ENCODE peak calls at places on chromosomes 13 and 19, in four cellular contexts. N is AG04450, Y is H9, H is Panc1. X is an unnamed sample.

GRCh38 chr19:29415507-29415906 is 110.3 kb upstream of the VSTM2B start:
- DNase-seq in N (no peak), Y (peak), H (no peak), X (no peak)

GRCh38 chr19:41175825-41176734 is 16.9 kb upstream of the CYP2S1 start:
- DNase-seq in N (peak), H (no peak), Y (peak), X (peak)

GRCh38 chr19:29667941-29668340 is 2.7 kb downstream of the PLEKHF1 start:
- DNase-seq in H (no peak), Y (no peak), N (no peak), X (no peak)

GRCh38 chr19:1819976-1820255 is 7.8 kb upstream of the ATP8B3 start:
- DNase-seq in Y (no peak), H (no peak), N (no peak), X (no peak)

GRCh38 chr13:26497991-26498423 is 59.5 kb upstream of the WASF3 start:
- DNase-seq in H (no peak), Y (no peak), N (no peak), X (no peak)

GRCh38 chr19:18636183-18636968 is 452 bp upstream of the KLHL26 start:
- DNase-seq in N (peak), H (peak), Y (peak), X (peak)

GRCh38 chr13:60627071-60627686 is 230.2 kb downstream of the TDRD3 start:
- DNase-seq in N (no peak), Y (peak), H (no peak), X (no peak)

GRCh38 chr13:21670883-21671792 is at the start of gene FGF9:
- DNase-seq in N (no peak), Y (peak), H (no peak), X (peak)

GRCh38 chr13:78659450-78660110 is 625 bp upstream of the OBI1 start:
- DNase-seq in H (no peak), Y (no peak), N (no peak), X (no peak)

GRCh38 chr19:33719366-33720154 is 77.1 kb upstream of the KCTD15 start:
- DNase-seq in Y (no peak), N (no peak), H (no peak), X (no peak)

GRCh38 chr19:2469102-2469914 is 6.6 kb upstream of the GADD45B start:
- DNase-seq in H (no peak), N (no peak), Y (peak), X (no peak)

GRCh38 chr19:23904406-23904805 is 10.3 kb upstream of the ZNF726 start:
- DNase-seq in H (no peak), N (no peak), Y (no peak), X (no peak)

GRCh38 chr13:71417205-71417604 is 449.8 kb downstream of the DACH1 start:
- DNase-seq in H (no peak), N (no peak), Y (no peak), X (no peak)

GRCh38 chr13:109899748-109900147 is 113.4 kb upstream of the IRS2 start:
- DNase-seq in N (no peak), H (no peak), Y (no peak), X (no peak)

GRCh38 chr19:45643024-45643926 is 4.1 kb upstream of the EML2 start:
- DNase-seq in H (peak), N (peak), Y (peak), X (peak)

GRCh38 chr19:18590273-18591272 is 2.0 kb downstream of the REX1BD start:
- DNase-seq in N (no peak), Y (peak), H (peak), X (peak)

GRCh38 chr13:73465629-73465974 is 406.8 kb downstream of the KLF5 start:
- DNase-seq in H (no peak), Y (no peak), N (no peak), X (no peak)

GRCh38 chr13:106100261-106100919 is 435.1 kb downstream of the EFNB2 start:
- DNase-seq in N (no peak), H (no peak), Y (peak), X (no peak)

GRCh38 chr19:10420444-10421239 is at the start of gene PDE4A:
- DNase-seq in H (no peak), Y (peak), N (no peak), X (no peak)

GRCh38 chr19:54229146-54229545 is 6.3 kb upstream of the LILRB3 start:
- DNase-seq in N (no peak), H (no peak), Y (no peak), X (no peak)

GRCh38 chr19:38037151-38037611 is 130.2 kb downstream of the SIPA1L3 start:
- DNase-seq in H (no peak), N (no peak), Y (no peak), X (no peak)

GRCh38 chr19:33129901-33130300 is 2.0 kb upstream of the WDR88 start:
- DNase-seq in H (no peak), N (no peak), Y (no peak), X (no peak)

GRCh38 chr13:106498158-106498557 is 37.3 kb downstream of the EFNB2 start:
- DNase-seq in N (no peak), H (no peak), Y (no peak), X (no peak)

GRCh38 chr19:56671613-56671994 is at the start of gene ZNF835:
- DNase-seq in Y (no peak), N (no peak), H (no peak), X (peak)

GRCh38 chr13:50085063-50085462 is 69.8 kb downstream of the KCNRG start:
- DNase-seq in N (no peak), Y (no peak), H (no peak), X (no peak)

GRCh38 chr13:32019612-32020233 is 11.9 kb upstream of the FRY start:
- DNase-seq in H (no peak), N (peak), Y (peak), X (no peak)

GRCh38 chr19:5484398-5485285 is 29.4 kb downstream of the ZNRF4 start:
- DNase-seq in Y (no peak), H (no peak), N (peak), X (no peak)

GRCh38 chr19:53772943-53773342 is 51.2 kb downstream of the NLRP12 start:
- DNase-seq in Y (peak), N (peak), H (peak), X (peak)

GRCh38 chr19:19185853-19186728 is 5.9 kb downstream of the BORCS8 start:
- DNase-seq in H (no peak), Y (peak), N (no peak), X (no peak)

GRCh38 chr13:66574606-66575005 is 655.5 kb downstream of the PCDH9 start:
- DNase-seq in Y (no peak), N (no peak), H (no peak), X (no peak)

GRCh38 chr13:51644649-51645048 is 60.4 kb downstream of the WDFY2 start:
- DNase-seq in Y (no peak), H (no peak), N (no peak), X (no peak)
- H3K27ac ChIP-seq in Y (peak), H (peak), N (no peak), X (no peak)

GRCh38 chr13:27964741-27965323 is 4.3 kb downstream of the CDX2 start:
- DNase-seq in N (no peak), Y (no peak), H (no peak), X (no peak)
- H3K27ac ChIP-seq in N (no peak), Y (no peak), H (no peak), X (no peak)

GRCh38 chr19:16496613-16496983 is 404 bp downstream of the C19orf44 start:
- DNase-seq in Y (no peak), N (no peak), H (no peak), X (no peak)
- H3K27ac ChIP-seq in Y (no peak), N (peak), H (peak), X (peak)

GRCh38 chr19:4086336-4086953 is 19.7 kb upstream of the ZBTB7A start:
- DNase-seq in H (no peak), Y (no peak), N (no peak), X (no peak)

GRCh38 chr19:4081441-4082129 is 14.9 kb upstream of the ZBTB7A start:
- DNase-seq in H (no peak), N (no peak), Y (no peak), X (no peak)

GRCh38 chr19:4082172-4082571 is 15.5 kb upstream of the ZBTB7A start:
- DNase-seq in N (no peak), H (no peak), Y (no peak), X (no peak)

GRCh38 chr19:4084547-4084877 is 17.8 kb upstream of the ZBTB7A start:
- DNase-seq in H (no peak), Y (no peak), N (no peak), X (no peak)

GRCh38 chr19:4083677-4084546 is 17.2 kb upstream of the ZBTB7A start:
- DNase-seq in Y (peak), H (no peak), N (no peak), X (no peak)
- H3K27ac ChIP-seq in Y (no peak), H (no peak), N (no peak), X (no peak)

GRCh38 chr13:112876305-112877000 is 92.6 kb upstream of the MCF2L start:
- DNase-seq in H (no peak), N (no peak), Y (no peak), X (no peak)

GRCh38 chr13:112871742-112872141 is 97.3 kb upstream of the MCF2L start:
- DNase-seq in Y (no peak), N (no peak), H (no peak), X (no peak)

GRCh38 chr13:112875627-112876026 is 93.4 kb upstream of the MCF2L start:
- DNase-seq in N (no peak), H (no peak), Y (no peak), X (no peak)

GRCh38 chr13:112874751-112875300 is 94.2 kb upstream of the MCF2L start:
- DNase-seq in N (no peak), Y (no peak), H (no peak), X (no peak)

GRCh38 chr13:112873851-112874750 is 94.9 kb upstream of the MCF2L start:
- DNase-seq in H (peak), Y (peak), N (peak), X (peak)
- H3K27ac ChIP-seq in H (no peak), Y (no peak), N (no peak), X (no peak)

X was measured in substantia nigra.